ENCODE peak calls at places on chromosome 11, in five cellular contexts. One of them, this sample, is unnamed.
A peak's percentile ranks its signal among the peaks of the same experiment; 100 is the strongest.

GRCh38 chr11:121035823-121036222 is 11.9 kb downstream of the TBCEL start:
- DNase-seq in RWPE1: no peak
- DNase-seq in tibial nerve: no peak
- DNase-seq in cardiac muscle cell: peak; percentile 54
- DNase-seq in right atrium auricular region: no peak
- DNase-seq in this sample: no peak

GRCh38 chr11:118643142-118643994 is 36.0 kb downstream of the PHLDB1 start:
- DNase-seq in RWPE1: no peak
- DNase-seq in tibial nerve: no peak
- DNase-seq in cardiac muscle cell: no peak
- DNase-seq in right atrium auricular region: no peak
- DNase-seq in this sample: no peak

GRCh38 chr11:125999234-125999880 is 53.5 kb downstream of the VSIG10L2 start:
- DNase-seq in RWPE1: no peak
- DNase-seq in tibial nerve: no peak
- DNase-seq in cardiac muscle cell: no peak
- DNase-seq in right atrium auricular region: no peak
- DNase-seq in this sample: peak; percentile 38

GRCh38 chr11:92266821-92267220 is 42.2 kb downstream of the FAT3 start:
- DNase-seq in RWPE1: no peak
- DNase-seq in tibial nerve: no peak
- DNase-seq in cardiac muscle cell: no peak
- DNase-seq in right atrium auricular region: no peak
- DNase-seq in this sample: no peak

GRCh38 chr11:98679673-98680072 is 341.1 kb upstream of the CNTN5 start:
- DNase-seq in RWPE1: no peak
- DNase-seq in tibial nerve: no peak
- DNase-seq in cardiac muscle cell: no peak
- DNase-seq in right atrium auricular region: no peak
- DNase-seq in this sample: no peak

GRCh38 chr11:117097567-117098268 is 510 bp downstream of the SIK3 start:
- DNase-seq in RWPE1: peak; percentile 36
- DNase-seq in tibial nerve: no peak
- DNase-seq in cardiac muscle cell: no peak
- DNase-seq in right atrium auricular region: peak; percentile 61
- DNase-seq in this sample: peak; percentile 50

GRCh38 chr11:46247090-46247489 is 30.4 kb upstream of the CREB3L1 start:
- DNase-seq in RWPE1: peak; percentile 50
- DNase-seq in tibial nerve: no peak
- DNase-seq in cardiac muscle cell: peak; percentile 44
- DNase-seq in right atrium auricular region: no peak
- DNase-seq in this sample: no peak

GRCh38 chr11:118917488-118918127 is 8.1 kb downstream of the BCL9L start:
- DNase-seq in RWPE1: peak; percentile 72
- DNase-seq in tibial nerve: peak; percentile 68
- DNase-seq in cardiac muscle cell: peak; percentile 95
- DNase-seq in right atrium auricular region: peak; percentile 92
- DNase-seq in this sample: peak; percentile 89

GRCh38 chr11:35321532-35322320 is 97.6 kb downstream of the SLC1A2 start:
- DNase-seq in RWPE1: no peak
- DNase-seq in tibial nerve: no peak
- DNase-seq in cardiac muscle cell: peak; percentile 40
- DNase-seq in right atrium auricular region: no peak
- DNase-seq in this sample: no peak

GRCh38 chr11:84886344-84886743 is 740.8 kb downstream of the DLG2 start:
- DNase-seq in RWPE1: no peak
- DNase-seq in tibial nerve: no peak
- DNase-seq in cardiac muscle cell: no peak
- DNase-seq in right atrium auricular region: no peak
- DNase-seq in this sample: no peak

GRCh38 chr11:30377347-30377746 is 54.4 kb downstream of the ARL14EP start:
- DNase-seq in RWPE1: peak; percentile 26
- DNase-seq in tibial nerve: no peak
- DNase-seq in cardiac muscle cell: no peak
- DNase-seq in right atrium auricular region: no peak
- DNase-seq in this sample: no peak

DNA sequence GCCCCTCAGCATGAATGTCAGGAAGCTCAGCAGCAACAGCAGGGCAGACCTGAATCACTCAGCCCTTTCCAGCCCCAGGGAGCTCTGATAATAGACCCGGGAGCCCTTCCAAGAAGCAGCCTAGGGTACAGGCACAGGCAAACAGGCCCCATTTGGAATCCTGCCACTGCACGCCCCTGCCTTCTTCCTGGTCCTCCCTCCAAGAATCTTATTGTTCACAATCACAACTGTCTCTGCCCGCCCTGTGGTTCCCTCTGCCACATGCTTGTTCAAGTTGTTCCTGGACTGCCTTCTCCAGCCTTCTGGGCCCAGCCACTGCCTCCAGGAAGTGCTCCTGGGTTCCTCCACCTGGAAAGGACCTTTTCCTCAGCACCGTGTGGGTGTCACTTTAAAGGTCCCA is 54.6 kb downstream of the LRRC32 start:
- DNase-seq in RWPE1: peak; percentile 12
- DNase-seq in tibial nerve: no peak
- DNase-seq in cardiac muscle cell: peak; percentile 96
- DNase-seq in right atrium auricular region: peak; percentile 89
- DNase-seq in this sample: no peak
- H3K27ac ChIP-seq in RWPE1: peak overlapping the region; percentile 25
- H3K27ac ChIP-seq in tibial nerve: no peak overlapping the region
- H3K27ac ChIP-seq in cardiac muscle cell: no peak overlapping the region
- H3K27ac ChIP-seq in right atrium auricular region: peak overlapping the region; percentile 77
- H3K27ac ChIP-seq in this sample: peak overlapping the region; percentile 50

DNA sequence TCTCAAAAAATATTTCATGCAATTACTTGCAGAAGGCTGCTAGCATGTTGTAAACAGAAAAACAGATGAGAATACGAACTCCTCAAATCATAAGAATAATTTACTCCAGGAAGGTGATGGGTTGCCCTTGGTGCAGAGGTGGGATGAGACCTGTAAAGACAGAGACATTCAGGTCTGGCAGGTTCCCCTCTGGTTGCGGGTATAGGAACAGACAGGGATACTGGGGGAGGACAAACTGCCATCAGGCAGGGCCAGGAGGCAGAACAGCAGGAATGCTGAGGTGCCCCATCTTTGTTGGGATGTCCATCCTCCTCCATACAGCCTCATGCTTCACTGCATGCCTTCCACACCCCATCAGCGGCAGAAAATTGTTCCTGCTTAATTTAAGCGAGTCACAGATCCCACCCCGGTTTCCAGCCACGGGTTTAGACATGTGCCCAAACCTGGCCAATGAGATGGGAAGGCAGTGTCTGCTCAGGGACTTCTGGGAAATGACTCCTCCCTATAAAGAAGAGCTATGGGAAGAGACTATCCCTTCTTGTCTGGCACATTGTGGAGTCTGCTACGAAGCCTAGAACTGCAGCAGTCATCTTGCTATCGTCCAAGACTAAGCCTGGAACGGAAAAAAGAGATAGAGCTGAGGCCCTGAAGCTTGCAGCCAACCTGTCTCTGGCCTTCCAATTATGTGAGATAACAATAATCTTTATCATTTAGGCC is 23.1 kb upstream of the IRAG1 start:
- DNase-seq in RWPE1: no peak
- DNase-seq in tibial nerve: no peak
- DNase-seq in cardiac muscle cell: no peak
- DNase-seq in right atrium auricular region: no peak
- DNase-seq in this sample: no peak
- H3K27ac ChIP-seq in RWPE1: no peak overlapping the region
- H3K27ac ChIP-seq in tibial nerve: no peak overlapping the region
- H3K27ac ChIP-seq in cardiac muscle cell: no peak overlapping the region
- H3K27ac ChIP-seq in right atrium auricular region: no peak overlapping the region
- H3K27ac ChIP-seq in this sample: no peak overlapping the region

DNA sequence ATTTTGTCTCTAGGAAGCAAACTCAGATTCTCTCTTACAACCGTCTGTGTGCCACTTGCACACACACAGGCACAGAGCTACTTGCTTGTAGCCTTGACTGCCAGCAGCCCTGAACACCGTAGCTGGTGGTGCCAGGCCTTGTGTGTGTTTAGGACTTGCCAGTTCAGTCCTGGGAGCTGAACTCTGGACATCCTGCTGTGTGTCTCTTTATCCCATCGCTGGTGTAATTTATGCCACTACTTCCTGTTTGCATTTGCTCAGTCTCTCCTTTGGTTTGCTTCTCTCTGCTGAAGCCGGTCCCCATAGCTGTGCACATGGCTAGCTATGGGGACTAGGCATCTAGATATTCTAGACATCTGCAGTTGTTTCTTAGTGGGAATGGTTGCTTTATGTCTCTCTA is 24.0 kb downstream of the MARK2 start:
- DNase-seq in RWPE1: no peak
- DNase-seq in tibial nerve: no peak
- DNase-seq in cardiac muscle cell: no peak
- DNase-seq in right atrium auricular region: no peak
- DNase-seq in this sample: no peak
- H3K27ac ChIP-seq in RWPE1: peak overlapping the region; percentile 44
- H3K27ac ChIP-seq in tibial nerve: no peak overlapping the region
- H3K27ac ChIP-seq in cardiac muscle cell: peak overlapping the region; percentile 48
- H3K27ac ChIP-seq in right atrium auricular region: no peak overlapping the region
- H3K27ac ChIP-seq in this sample: no peak overlapping the region

GRCh38 chr11:129191649-129192048 is 476 bp downstream of the ARHGAP32 start:
- DNase-seq in RWPE1: peak; percentile 36
- DNase-seq in tibial nerve: no peak
- DNase-seq in cardiac muscle cell: no peak
- DNase-seq in right atrium auricular region: no peak
- DNase-seq in this sample: no peak
- H3K27ac ChIP-seq in RWPE1: no peak overlapping the region
- H3K27ac ChIP-seq in tibial nerve: no peak overlapping the region
- H3K27ac ChIP-seq in cardiac muscle cell: no peak overlapping the region
- H3K27ac ChIP-seq in right atrium auricular region: no peak overlapping the region
- H3K27ac ChIP-seq in this sample: no peak overlapping the region

DNA sequence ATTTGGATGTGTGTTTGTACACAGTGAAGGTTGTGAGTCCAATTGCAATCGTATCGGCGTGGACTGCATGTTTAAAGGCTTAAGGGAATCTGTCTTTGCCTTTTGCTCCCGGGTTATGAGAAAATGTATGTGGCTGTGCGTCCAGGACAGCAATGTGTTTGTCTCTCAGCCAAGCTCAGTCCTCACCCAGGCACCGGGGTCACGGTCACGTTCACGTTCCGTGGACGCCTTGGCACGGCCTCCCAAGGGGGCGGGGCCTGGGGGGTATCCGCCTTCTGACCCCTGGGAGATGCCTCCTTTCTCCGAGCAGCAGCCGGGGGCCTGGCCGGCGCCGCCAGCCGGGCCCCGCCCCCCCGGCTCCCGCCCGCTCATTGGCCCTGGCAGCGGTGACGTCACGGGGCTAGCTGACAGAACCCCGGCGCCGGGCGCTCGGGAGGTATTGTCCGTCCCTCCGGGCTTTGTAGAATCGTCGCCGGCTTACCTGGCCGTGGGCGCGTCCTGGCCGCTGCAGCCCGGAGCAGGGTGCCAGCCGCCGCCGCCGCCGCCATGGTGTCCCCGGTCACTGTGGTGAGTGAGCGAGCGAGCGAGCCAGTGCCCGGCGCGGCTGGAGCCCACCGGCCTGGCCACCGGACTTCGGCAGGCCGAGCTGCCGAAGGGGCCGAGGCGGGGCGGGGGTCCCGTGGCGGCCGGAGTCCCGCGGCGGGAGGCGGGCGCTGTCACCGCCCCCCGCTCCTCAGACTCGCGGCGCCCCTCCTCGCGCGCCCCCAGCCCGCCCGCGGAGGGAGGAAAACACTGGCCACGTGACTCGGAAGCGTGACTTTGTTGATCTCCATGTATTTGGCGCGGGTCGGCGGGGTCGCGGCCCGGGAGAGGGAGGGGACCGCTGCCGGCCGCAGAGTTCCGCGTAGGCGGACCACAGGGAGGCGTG is at the start of gene TMEM86A:
- DNase-seq in RWPE1: peak; percentile 88
- DNase-seq in tibial nerve: peak; percentile 93
- DNase-seq in cardiac muscle cell: peak; percentile 88
- DNase-seq in right atrium auricular region: peak; percentile 98
- DNase-seq in this sample: peak; percentile 94
- H3K27ac ChIP-seq in RWPE1: no peak within 1 kb of the TSS
- H3K27ac ChIP-seq in tibial nerve: peak within 1 kb of the TSS; percentile 84
- H3K27ac ChIP-seq in cardiac muscle cell: peak within 1 kb of the TSS; percentile 38
- H3K27ac ChIP-seq in right atrium auricular region: peak within 1 kb of the TSS; percentile 86
- H3K27ac ChIP-seq in this sample: peak within 1 kb of the TSS; percentile 93

GRCh38 chr11:128039140-128040021 is 548.0 kb downstream of the ETS1 start:
- DNase-seq in RWPE1: peak; percentile 30
- DNase-seq in tibial nerve: no peak
- DNase-seq in cardiac muscle cell: peak; percentile 90
- DNase-seq in right atrium auricular region: no peak
- DNase-seq in this sample: no peak
- H3K27ac ChIP-seq in RWPE1: peak overlapping the region; percentile 76
- H3K27ac ChIP-seq in tibial nerve: no peak overlapping the region
- H3K27ac ChIP-seq in cardiac muscle cell: no peak overlapping the region
- H3K27ac ChIP-seq in right atrium auricular region: no peak overlapping the region
- H3K27ac ChIP-seq in this sample: no peak overlapping the region

This sample was measured in uterus.